ENCODE peak calls at places on chromosomes 16 and 17, in six cellular contexts. S is non-pigmented ciliary epithelial cell, D is ELF-1, H is COR-L47, C is NCI-H2029, E is IMR-90. U is an unnamed sample.

GRCh38 chr16:24671455-24671954 is 57.9 kb upstream of the TNRC6A start:
- DNase-seq in S (no peak), D (no peak), H (no peak), C (no peak), E (no peak), U (no peak)

GRCh38 chr17:50792132-50792531 is 24.8 kb upstream of the ANKRD40CL start:
- DNase-seq in S (no peak), D (no peak), H (no peak), C (no peak), E (no peak), U (no peak)

GRCh38 chr16:68188170-68188569 is 47.8 kb downstream of the ESRP2 start:
- DNase-seq in S (no peak), D (no peak), H (no peak), C (no peak), E (no peak), U (no peak)

GRCh38 chr17:27485711-27486495 is 29.7 kb downstream of the KSR1 start:
- DNase-seq in S (no peak), D (no peak), H (no peak), C (no peak), E (no peak), U (no peak)

GRCh38 chr16:84687715-84688114 is 12.1 kb upstream of the USP10 start:
- DNase-seq in S (peak; percentile 96), D (no peak), H (no peak), C (no peak), E (peak; percentile 96), U (no peak)

GRCh38 chr16:77657016-77657415 is 65.3 kb upstream of the NUDT7 start:
- DNase-seq in S (no peak), D (peak; percentile 53), H (no peak), C (no peak), E (peak; percentile 13), U (no peak)

GRCh38 chr17:77118251-77118928 is 22.4 kb upstream of the SEC14L1 start:
- DNase-seq in S (no peak), D (no peak), H (no peak), C (no peak), E (no peak), U (no peak)

GRCh38 chr17:81020767-81021497 is 14.0 kb upstream of the BAIAP2 start:
- DNase-seq in S (no peak), D (no peak), H (no peak), C (peak; percentile 67), E (peak; percentile 34), U (peak; percentile 46)

GRCh38 chr17:63491976-63492575 is 15.2 kb downstream of the ACE start:
- DNase-seq in S (no peak), D (no peak), H (no peak), C (no peak), E (no peak), U (no peak)

GRCh38 chr16:14354561-14355351 is 275.3 kb downstream of the PARN start:
- DNase-seq in S (no peak), D (no peak), H (no peak), C (no peak), E (peak; percentile 18), U (no peak)

GRCh38 chr17:59381716-59382570 is 50.5 kb downstream of the YPEL2 start:
- DNase-seq in S (no peak), D (no peak), H (peak; percentile 89), C (peak; percentile 91), E (no peak), U (no peak)

GRCh38 chr17:78890111-78890897 is 12.7 kb downstream of the CEP295NL start:
- DNase-seq in S (no peak), D (no peak), H (no peak), C (no peak), E (no peak), U (peak; percentile 59)

GRCh38 chr17:37447641-37448040 is 41.0 kb downstream of the TADA2A start:
- DNase-seq in S (no peak), D (no peak), H (no peak), C (no peak), E (peak; percentile 51), U (no peak)

GRCh38 chr16:82524939-82525338 is 101.8 kb upstream of the CDH13 start:
- DNase-seq in S (no peak), D (no peak), H (no peak), C (peak; percentile 60), E (no peak), U (peak; percentile 63)

GRCh38 chr17:36885761-36886365 is 51.4 kb upstream of the LHX1 start:
- DNase-seq in S (no peak), D (no peak), H (no peak), C (no peak), E (no peak), U (no peak)

GRCh38 chr17:7476474-7476873 is 3.0 kb downstream of the ZBTB4 start:
- DNase-seq in S (no peak), D (no peak), H (no peak), C (no peak), E (peak; percentile 76), U (no peak)

GRCh38 chr16:86252596-86252995 is 257.7 kb upstream of the FOXF1 start:
- DNase-seq in S (no peak), D (peak; percentile 70), H (no peak), C (no peak), E (peak; percentile 65), U (no peak)

GRCh38 chr17:78923660-78924453 is 1.3 kb downstream of the TIMP2 start:
- DNase-seq in S (no peak), D (peak; percentile 53), H (peak; percentile 20), C (peak; percentile 55), E (no peak), U (no peak)

GRCh38 chr17:16444258-16444886 is 29.0 kb downstream of the TRPV2 start:
- DNase-seq in S (no peak), D (peak; percentile 55), H (no peak), C (no peak), E (no peak), U (no peak)

GRCh38 chr17:46942441-46943217 is 19.7 kb downstream of the GOSR2 start:
- DNase-seq in S (no peak), D (peak; percentile 83), H (peak; percentile 66), C (peak; percentile 22), E (peak; percentile 75), U (peak; percentile 66)